ENCODE peak calls at places on chromosomes 11 and 22, in eight cellular contexts. T is chondrocyte, E is thoracic aorta, U is upper lobe of right lung, R is AG10803, L is colonic mucosa, A is AG04450, Z is GM13976. X is an unnamed sample.

GRCh38 chr11:93689166-93689734 is 27.8 kb downstream of the CEP295 start:
- DNase-seq in T (no peak), E (no peak), U (no peak), R (no peak), L (no peak), A (no peak), Z (peak; percentile 16), X (no peak)

GRCh38 chr22:42462016-42462415 is 29.8 kb upstream of the NFAM1 start:
- DNase-seq in T (no peak), E (no peak), U (no peak), R (no peak), L (no peak), A (no peak), Z (no peak), X (no peak)

GRCh38 chr22:36136475-36136874 is 24.1 kb downstream of the APOL3 start:
- DNase-seq in T (no peak), E (peak; percentile 26), U (no peak), R (peak; percentile 48), L (no peak), A (peak; percentile 30), Z (no peak), X (no peak)

GRCh38 chr11:22079133-22079847 is 113.6 kb upstream of the ANO5 start:
- DNase-seq in T (no peak), E (no peak), U (no peak), R (no peak), L (no peak), A (no peak), Z (no peak), X (no peak)

GRCh38 chr11:24900524-24900923 is 403.7 kb downstream of the LUZP2 start:
- DNase-seq in T (no peak), E (no peak), U (no peak), R (no peak), L (no peak), A (no peak), Z (peak; percentile 13), X (no peak)

GRCh38 chr11:130774703-130775102 is 141.6 kb downstream of the SNX19 start:
- DNase-seq in T (no peak), E (no peak), U (no peak), R (no peak), L (peak; percentile 41), A (no peak), Z (no peak), X (no peak)

GRCh38 chr11:76233936-76234703 is 27.8 kb upstream of the WNT11 start:
- DNase-seq in T (no peak), E (peak; percentile 11), U (peak; percentile 73), R (peak; percentile 31), L (peak; percentile 55), A (no peak), Z (peak; percentile 81), X (peak; percentile 30)

GRCh38 chr11:55357560-55358184 is 10.1 kb upstream of the OR4A15 start:
- DNase-seq in T (no peak), E (no peak), U (no peak), R (no peak), L (no peak), A (no peak), Z (no peak), X (no peak)

GRCh38 chr11:124878497-124879228 is 13.4 kb downstream of the ROBO3 start:
- DNase-seq in T (no peak), E (no peak), U (no peak), R (no peak), L (no peak), A (no peak), Z (no peak), X (no peak)

GRCh38 chr11:40647290-40647689 is 812.2 kb downstream of the LRRC4C start:
- DNase-seq in T (no peak), E (no peak), U (no peak), R (no peak), L (no peak), A (no peak), Z (no peak), X (no peak)

GRCh38 chr22:33000342-33001280 is 57.6 kb downstream of the SYN3 start:
- DNase-seq in T (no peak), E (no peak), U (peak; percentile 80), R (peak; percentile 44), L (peak; percentile 34), A (no peak), Z (peak; percentile 47), X (no peak)

GRCh38 chr22:19224985-19225384 is 46.4 kb upstream of the SLC25A1 start:
- DNase-seq in T (no peak), E (no peak), U (no peak), R (no peak), L (no peak), A (no peak), Z (no peak), X (no peak)

GRCh38 chr11:126840201-126840886 is 160.2 kb downstream of the KIRREL3 start:
- DNase-seq in T (no peak), E (no peak), U (no peak), R (peak; percentile 71), L (no peak), A (no peak), Z (no peak), X (peak; percentile 85)

GRCh38 chr22:27438271-27438980 is 363.1 kb downstream of the MN1 start:
- DNase-seq in T (no peak), E (no peak), U (no peak), R (peak; percentile 38), L (peak; percentile 31), A (no peak), Z (no peak), X (no peak)

GRCh38 chr22:49160261-49161001 is 667.2 kb downstream of the BRD1 start:
- DNase-seq in T (no peak), E (no peak), U (peak; percentile 48), R (no peak), L (no peak), A (no peak), Z (no peak), X (no peak)

GRCh38 chr11:68372625-68373024 is 60.2 kb downstream of the LRP5 start:
- DNase-seq in T (no peak), E (no peak), U (no peak), R (no peak), L (no peak), A (no peak), Z (no peak), X (no peak)

GRCh38 chr11:129323896-129324522 is 51.6 kb upstream of the BARX2 start:
- DNase-seq in T (no peak), E (no peak), U (no peak), R (peak; percentile 76), L (peak; percentile 56), A (no peak), Z (no peak), X (no peak)

GRCh38 chr11:119066481-119066880 is 1.1 kb upstream of the VPS11 start:
- DNase-seq in T (no peak), E (no peak), U (no peak), R (no peak), L (no peak), A (no peak), Z (no peak), X (no peak)

GRCh38 chr11:119061256-119061655 is 4.3 kb upstream of the HYOU1 start:
- DNase-seq in T (no peak), E (no peak), U (no peak), R (no peak), L (no peak), A (no peak), Z (no peak), X (no peak)

GRCh38 chr11:119067371-119068222 is at the start of gene VPS11:
- DNase-seq in T (peak; percentile 99), E (peak; percentile 92), U (peak; percentile 99), R (peak; percentile 94), L (peak; percentile 99), A (peak; percentile 92), Z (peak; percentile 99), X (peak; percentile 86)

GRCh38 chr11:119062779-119063178 is 4.8 kb upstream of the VPS11 start:
- DNase-seq in T (no peak), E (no peak), U (no peak), R (peak; percentile 57), L (peak; percentile 36), A (no peak), Z (no peak), X (peak; percentile 47)

GRCh38 chr11:119065369-119065768 is 2.2 kb upstream of the VPS11 start:
- DNase-seq in T (no peak), E (no peak), U (no peak), R (peak; percentile 46), L (no peak), A (no peak), Z (peak; percentile 58), X (no peak)
- TF ChIP-seq CTCF in T (peak; percentile 66), E (no peak), U (peak; percentile 36), R (peak; percentile 62), L (no peak), A (peak; percentile 59), Z (peak; percentile 57), X (peak; percentile 47)

DNA sequence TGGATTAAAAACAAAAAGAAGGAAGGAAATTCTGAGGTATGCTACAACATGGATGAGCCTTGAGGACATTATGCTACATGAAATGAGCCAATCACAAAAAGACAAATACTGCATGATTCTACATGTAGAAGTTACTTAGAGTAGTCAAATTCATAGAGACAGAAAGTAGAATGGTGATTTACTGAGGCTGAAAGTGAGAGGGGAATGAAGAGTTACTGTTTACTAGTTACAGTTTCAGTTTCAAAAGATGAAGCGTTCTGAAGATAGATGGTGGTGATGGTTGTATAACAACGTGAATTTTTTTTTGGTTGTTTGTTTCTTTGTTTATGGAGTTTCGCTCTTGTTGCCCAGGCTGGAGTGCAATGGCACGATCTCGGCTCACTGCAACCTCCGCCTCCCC is 9.5 kb downstream of the OR5P2 start:
- DNase-seq in T (no peak), E (no peak), U (no peak), R (no peak), L (no peak), A (no peak), Z (no peak), X (no peak)
- TF ChIP-seq CTCF in T (no peak), E (no peak), U (no peak), R (no peak), L (no peak), A (no peak), Z (no peak), X (no peak)

DNA sequence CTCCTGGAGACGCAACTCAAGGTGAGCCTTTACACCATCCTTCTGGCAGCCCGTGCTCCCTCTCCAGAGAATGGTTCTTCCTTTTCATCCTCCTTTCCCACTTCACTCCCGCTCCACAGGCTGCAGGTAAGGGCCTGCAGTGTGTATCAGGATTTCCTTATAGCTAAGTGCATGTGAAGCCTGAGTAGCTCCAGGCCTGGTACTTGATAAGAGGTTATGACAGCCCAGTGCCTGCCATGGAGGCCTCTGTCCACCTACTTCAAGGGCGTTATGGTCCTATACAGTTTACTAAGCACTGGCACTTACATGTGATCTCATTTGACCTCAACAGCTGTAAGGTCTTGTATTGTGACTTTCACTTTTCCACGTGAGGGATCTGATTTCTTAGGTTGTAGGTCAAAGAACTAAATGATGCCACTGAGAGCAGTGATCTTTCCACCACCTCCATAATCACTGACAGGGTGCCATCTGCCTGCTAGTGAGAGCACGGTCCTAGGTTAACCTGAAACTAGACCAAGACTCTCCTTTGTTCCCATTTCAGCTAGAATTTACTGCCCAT is 18.1 kb downstream of the SSH3 start:
- DNase-seq in T (no peak), E (no peak), U (no peak), R (no peak), L (no peak), A (no peak), Z (no peak), X (no peak)
- TF ChIP-seq CTCF in T (no peak), E (no peak), U (no peak), R (no peak), L (no peak), A (no peak), Z (no peak), X (no peak)

DNA sequence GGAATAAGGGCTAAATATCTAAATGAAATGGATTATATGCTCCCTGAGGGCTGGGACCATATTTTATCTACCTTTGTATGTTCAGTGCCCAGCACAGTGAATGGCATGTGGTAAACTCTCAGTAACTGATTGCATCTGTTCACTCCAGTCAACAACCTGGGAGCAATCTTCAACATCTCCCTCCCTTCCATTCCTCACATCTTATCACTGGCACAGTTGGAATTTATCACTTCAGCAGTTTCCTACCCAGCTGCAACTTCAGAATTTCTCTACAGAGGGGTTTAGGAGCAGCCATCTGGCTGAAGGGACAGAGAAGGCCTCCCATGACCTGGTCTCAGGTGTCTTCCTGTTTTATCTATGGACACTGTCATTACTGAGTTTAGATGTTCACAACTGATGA is 9.8 kb upstream of the SIK2 start:
- DNase-seq in T (no peak), E (no peak), U (no peak), R (no peak), L (no peak), A (no peak), Z (no peak), X (no peak)
- TF ChIP-seq CTCF in T (no peak), E (no peak), U (no peak), R (no peak), L (no peak), A (no peak), Z (no peak), X (no peak)